ENCODE peak calls at places on chromosome 16, in nine cellular contexts. One of them, this sample, is unnamed.
A peak's percentile ranks its signal among the peaks of the same experiment; 100 is the strongest.

GRCh38 chr16:74771656-74772315 is 2.8 kb downstream of the FA2H start:
- DNase-seq in H1: no peak
- DNase-seq in A549: no peak
- DNase-seq in GM12878: peak; percentile 63
- DNase-seq in HepG2: no peak
- DNase-seq in endothelial cell of umbilical vein: no peak
- DNase-seq in SK-N-SH: no peak
- DNase-seq in HCT116: no peak
- DNase-seq in K562: no peak
- DNase-seq in this sample: no peak

GRCh38 chr16:67184453-67185002 is 765 bp upstream of the MATCAP1 start:
- DNase-seq in GM12878: no peak
- DNase-seq in HepG2: no peak
- DNase-seq in HCT116: no peak
- DNase-seq in K562: no peak
- DNase-seq in H1: no peak
- DNase-seq in endothelial cell of umbilical vein: no peak
- DNase-seq in A549: peak; percentile 40
- DNase-seq in SK-N-SH: peak; percentile 76
- DNase-seq in this sample: no peak

GRCh38 chr16:155031-155398 is 2.6 kb downstream of the HBZ start:
- DNase-seq in endothelial cell of umbilical vein: no peak
- DNase-seq in A549: no peak
- DNase-seq in GM12878: no peak
- DNase-seq in K562: no peak
- DNase-seq in SK-N-SH: no peak
- DNase-seq in HCT116: no peak
- DNase-seq in HepG2: no peak
- DNase-seq in H1: no peak
- DNase-seq in this sample: no peak

GRCh38 chr16:31120129-31120528 is 2.7 kb downstream of the KAT8 start:
- DNase-seq in HCT116: no peak
- DNase-seq in A549: no peak
- DNase-seq in H1: no peak
- DNase-seq in K562: no peak
- DNase-seq in SK-N-SH: no peak
- DNase-seq in HepG2: no peak
- DNase-seq in endothelial cell of umbilical vein: no peak
- DNase-seq in GM12878: no peak
- DNase-seq in this sample: no peak

GRCh38 chr16:26795184-26795583 is 271.5 kb upstream of the C16orf82 start:
- DNase-seq in endothelial cell of umbilical vein: no peak
- DNase-seq in A549: no peak
- DNase-seq in GM12878: no peak
- DNase-seq in SK-N-SH: no peak
- DNase-seq in H1: peak; percentile 3
- DNase-seq in HepG2: no peak
- DNase-seq in K562: peak; percentile 12
- DNase-seq in HCT116: no peak
- DNase-seq in this sample: peak; percentile 42

GRCh38 chr16:58418601-58419000 is 26.3 kb downstream of the GINS3 start:
- DNase-seq in HepG2: no peak
- DNase-seq in SK-N-SH: no peak
- DNase-seq in endothelial cell of umbilical vein: peak; percentile 57
- DNase-seq in K562: peak; percentile 39
- DNase-seq in GM12878: no peak
- DNase-seq in H1: no peak
- DNase-seq in A549: no peak
- DNase-seq in HCT116: no peak
- DNase-seq in this sample: peak; percentile 50

GRCh38 chr16:27029525-27029924 is 37.2 kb upstream of the C16orf82 start:
- DNase-seq in HCT116: no peak
- DNase-seq in H1: no peak
- DNase-seq in endothelial cell of umbilical vein: no peak
- DNase-seq in HepG2: no peak
- DNase-seq in SK-N-SH: no peak
- DNase-seq in K562: no peak
- DNase-seq in GM12878: no peak
- DNase-seq in A549: no peak
- DNase-seq in this sample: no peak

GRCh38 chr16:73053379-73054130 is 5.6 kb upstream of the ZFHX3 start:
- DNase-seq in K562: no peak
- DNase-seq in HCT116: peak; percentile 55
- DNase-seq in GM12878: no peak
- DNase-seq in A549: peak; percentile 94
- DNase-seq in H1: no peak
- DNase-seq in SK-N-SH: peak; percentile 52
- DNase-seq in endothelial cell of umbilical vein: peak; percentile 86
- DNase-seq in HepG2: peak; percentile 75
- DNase-seq in this sample: no peak

GRCh38 chr16:63981639-63982038 is 1140.2 kb downstream of the CDH11 start:
- DNase-seq in A549: no peak
- DNase-seq in H1: no peak
- DNase-seq in HepG2: no peak
- DNase-seq in SK-N-SH: no peak
- DNase-seq in K562: no peak
- DNase-seq in HCT116: no peak
- DNase-seq in GM12878: no peak
- DNase-seq in endothelial cell of umbilical vein: no peak
- DNase-seq in this sample: no peak

GRCh38 chr16:71412270-71413160 is 29.3 kb downstream of the TLE7 start:
- DNase-seq in SK-N-SH: peak; percentile 78
- DNase-seq in HCT116: peak; percentile 64
- DNase-seq in HepG2: peak; percentile 78
- DNase-seq in GM12878: no peak
- DNase-seq in A549: peak; percentile 70
- DNase-seq in endothelial cell of umbilical vein: peak; percentile 59
- DNase-seq in H1: peak; percentile 80
- DNase-seq in K562: peak; percentile 81
- DNase-seq in this sample: peak; percentile 77

GRCh38 chr16:13940397-13940933 is 20.5 kb downstream of the ERCC4 start:
- DNase-seq in K562: no peak
- DNase-seq in HCT116: no peak
- DNase-seq in A549: no peak
- DNase-seq in H1: no peak
- DNase-seq in GM12878: no peak
- DNase-seq in SK-N-SH: peak; percentile 24
- DNase-seq in HepG2: peak; percentile 41
- DNase-seq in endothelial cell of umbilical vein: no peak
- DNase-seq in this sample: no peak

GRCh38 chr16:57781741-57782606 is 20.3 kb downstream of the KIFC3 start:
- DNase-seq in HepG2: peak; percentile 94
- DNase-seq in H1: no peak
- DNase-seq in SK-N-SH: no peak
- DNase-seq in GM12878: no peak
- DNase-seq in endothelial cell of umbilical vein: no peak
- DNase-seq in K562: no peak
- DNase-seq in HCT116: no peak
- DNase-seq in A549: no peak
- DNase-seq in this sample: no peak

GRCh38 chr16:30407794-30408534 is 558 bp downstream of the ZNF771 start:
- DNase-seq in H1: no peak
- DNase-seq in A549: no peak
- DNase-seq in HCT116: no peak
- DNase-seq in GM12878: no peak
- DNase-seq in K562: peak; percentile 51
- DNase-seq in HepG2: no peak
- DNase-seq in SK-N-SH: no peak
- DNase-seq in endothelial cell of umbilical vein: no peak
- DNase-seq in this sample: peak; percentile 39

GRCh38 chr16:80569440-80570105 is 28.8 kb downstream of the DYNLRB2 start:
- DNase-seq in endothelial cell of umbilical vein: peak; percentile 33
- DNase-seq in SK-N-SH: no peak
- DNase-seq in GM12878: no peak
- DNase-seq in H1: no peak
- DNase-seq in K562: peak; percentile 39
- DNase-seq in HCT116: no peak
- DNase-seq in A549: peak; percentile 8
- DNase-seq in HepG2: no peak
- DNase-seq in this sample: no peak

GRCh38 chr16:85622683-85623082 is 9.6 kb downstream of the GSE1 start:
- DNase-seq in HepG2: no peak
- DNase-seq in GM12878: no peak
- DNase-seq in K562: no peak
- DNase-seq in SK-N-SH: no peak
- DNase-seq in endothelial cell of umbilical vein: no peak
- DNase-seq in HCT116: no peak
- DNase-seq in A549: no peak
- DNase-seq in H1: no peak
- DNase-seq in this sample: no peak

GRCh38 chr16:64615647-64616280 is 506.1 kb downstream of the CDH11 start:
- DNase-seq in endothelial cell of umbilical vein: no peak
- DNase-seq in HCT116: no peak
- DNase-seq in H1: peak; percentile 19
- DNase-seq in A549: no peak
- DNase-seq in GM12878: no peak
- DNase-seq in SK-N-SH: no peak
- DNase-seq in K562: no peak
- DNase-seq in HepG2: no peak
- DNase-seq in this sample: no peak

DNA sequence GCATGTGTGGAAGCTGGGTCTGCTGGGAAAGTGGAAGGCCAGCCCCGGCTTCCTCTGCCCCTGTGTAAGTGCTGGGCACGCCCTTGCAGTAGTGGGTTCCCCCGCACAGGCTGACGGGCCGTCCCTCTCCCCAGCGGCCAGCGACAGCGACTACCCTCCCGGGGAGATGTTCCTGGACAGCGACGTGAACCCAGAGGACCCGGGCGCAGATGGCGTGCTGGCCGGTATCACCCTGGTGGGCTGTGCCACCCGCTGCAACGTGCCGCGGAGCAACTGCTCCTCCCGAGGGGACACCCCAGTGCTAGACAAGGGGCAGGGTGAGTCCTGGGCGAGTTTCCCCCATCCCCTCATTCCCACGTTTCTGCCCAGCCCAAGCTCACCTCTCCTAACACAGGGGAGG is 5.5 kb downstream of the NME3 start:
- DNase-seq in GM12878: no peak
- DNase-seq in endothelial cell of umbilical vein: no peak
- DNase-seq in HepG2: no peak
- DNase-seq in H1: no peak
- DNase-seq in K562: no peak
- DNase-seq in SK-N-SH: no peak
- DNase-seq in HCT116: no peak
- DNase-seq in A549: no peak
- DNase-seq in this sample: no peak
- TF ChIP-seq MAX in GM12878: no peak
- TF ChIP-seq MAX in endothelial cell of umbilical vein: no peak
- TF ChIP-seq MAX in HepG2: no peak
- TF ChIP-seq MAX in H1: no peak
- TF ChIP-seq MAX in K562: no peak
- TF ChIP-seq MAX in SK-N-SH: no peak
- TF ChIP-seq MAX in HCT116: no peak
- TF ChIP-seq MAX in A549: no peak
- TF ChIP-seq MAX in this sample: no peak

GRCh38 chr16:19118938-19119431 is 5.2 kb downstream of the ITPRIPL2 start:
- DNase-seq in GM12878: no peak
- DNase-seq in H1: no peak
- DNase-seq in SK-N-SH: no peak
- DNase-seq in A549: peak; percentile 71
- DNase-seq in K562: peak; percentile 86
- DNase-seq in endothelial cell of umbilical vein: peak; percentile 88
- DNase-seq in HCT116: no peak
- DNase-seq in HepG2: no peak
- DNase-seq in this sample: peak; percentile 86

GRCh38 chr16:19116711-19117449 is 3.1 kb downstream of the ITPRIPL2 start:
- DNase-seq in SK-N-SH: no peak
- DNase-seq in HepG2: no peak
- DNase-seq in H1: no peak
- DNase-seq in K562: no peak
- DNase-seq in endothelial cell of umbilical vein: no peak
- DNase-seq in GM12878: no peak
- DNase-seq in HCT116: no peak
- DNase-seq in A549: no peak
- DNase-seq in this sample: peak; percentile 71

GRCh38 chr16:19115148-19116021 is 1.6 kb downstream of the ITPRIPL2 start:
- DNase-seq in SK-N-SH: peak; percentile 35
- DNase-seq in endothelial cell of umbilical vein: no peak
- DNase-seq in K562: no peak
- DNase-seq in HCT116: no peak
- DNase-seq in H1: no peak
- DNase-seq in GM12878: no peak
- DNase-seq in A549: no peak
- DNase-seq in HepG2: no peak
- DNase-seq in this sample: no peak

GRCh38 chr16:19123535-19124178 is 9.9 kb downstream of the ITPRIPL2 start:
- DNase-seq in HCT116: no peak
- DNase-seq in GM12878: no peak
- DNase-seq in A549: peak; percentile 94
- DNase-seq in SK-N-SH: no peak
- DNase-seq in HepG2: peak; percentile 84
- DNase-seq in endothelial cell of umbilical vein: no peak
- DNase-seq in K562: no peak
- DNase-seq in H1: no peak
- DNase-seq in this sample: no peak

GRCh38 chr16:19119564-19119963 is 5.8 kb downstream of the ITPRIPL2 start:
- DNase-seq in endothelial cell of umbilical vein: peak; percentile 42
- DNase-seq in SK-N-SH: no peak
- DNase-seq in A549: no peak
- DNase-seq in K562: peak; percentile 67
- DNase-seq in H1: no peak
- DNase-seq in GM12878: no peak
- DNase-seq in HepG2: no peak
- DNase-seq in HCT116: no peak
- DNase-seq in this sample: peak; percentile 69
- H3K4me3 ChIP-seq in endothelial cell of umbilical vein: no peak overlapping the region
- H3K4me3 ChIP-seq in SK-N-SH: peak overlapping the region; percentile 66
- H3K4me3 ChIP-seq in A549: peak overlapping the region; percentile 24
- H3K4me3 ChIP-seq in K562: peak overlapping the region; percentile 30
- H3K4me3 ChIP-seq in H1: no peak overlapping the region
- H3K4me3 ChIP-seq in GM12878: peak overlapping the region; percentile 66
- H3K4me3 ChIP-seq in HepG2: no peak overlapping the region
- H3K4me3 ChIP-seq in HCT116: no peak overlapping the region
- H3K4me3 ChIP-seq in this sample: peak overlapping the region; percentile 46

GRCh38 chr16:8962393-8963009 is 1.2 kb downstream of the USP7 start:
- DNase-seq in HCT116: no peak
- DNase-seq in endothelial cell of umbilical vein: peak; percentile 22
- DNase-seq in HepG2: no peak
- DNase-seq in GM12878: no peak
- DNase-seq in A549: no peak
- DNase-seq in K562: peak; percentile 55
- DNase-seq in SK-N-SH: peak; percentile 53
- DNase-seq in H1: no peak
- DNase-seq in this sample: peak; percentile 44
- TF ChIP-seq MAX in HCT116: peak; percentile 43
- TF ChIP-seq MAX in endothelial cell of umbilical vein: no peak
- TF ChIP-seq MAX in HepG2: peak; percentile 66
- TF ChIP-seq MAX in GM12878: no peak
- TF ChIP-seq MAX in A549: peak; percentile 35
- TF ChIP-seq MAX in K562: peak; percentile 24
- TF ChIP-seq MAX in SK-N-SH: no peak
- TF ChIP-seq MAX in H1: peak; percentile 64
- TF ChIP-seq MAX in this sample: peak; percentile 68

DNA sequence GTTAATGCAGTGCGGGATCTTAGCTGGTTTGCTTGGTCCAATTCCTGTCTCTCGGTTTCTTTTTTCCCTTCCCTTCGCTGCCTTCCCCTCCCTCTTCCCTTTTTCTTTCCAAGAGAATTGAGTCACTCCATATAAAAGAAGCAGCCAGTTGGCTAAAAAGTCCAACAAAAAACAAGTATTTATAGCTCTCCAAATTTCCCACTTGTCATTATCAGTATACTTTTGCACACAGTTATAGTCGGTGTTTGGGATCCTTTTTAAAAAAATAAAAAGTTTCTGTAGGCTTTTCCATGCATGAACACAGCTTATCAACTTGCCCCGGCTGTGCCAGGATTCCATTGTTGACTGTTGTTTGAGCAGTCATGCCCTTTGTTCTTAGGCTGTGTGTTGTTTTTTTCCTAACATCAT is 24.9 kb downstream of the HMOX2 start:
- DNase-seq in K562: no peak
- DNase-seq in SK-N-SH: no peak
- DNase-seq in HCT116: no peak
- DNase-seq in H1: no peak
- DNase-seq in endothelial cell of umbilical vein: peak; percentile 91
- DNase-seq in A549: no peak
- DNase-seq in HepG2: peak; percentile 41
- DNase-seq in GM12878: no peak
- DNase-seq in this sample: no peak
- H3K4me3 ChIP-seq in K562: no peak overlapping the region
- H3K4me3 ChIP-seq in SK-N-SH: no peak overlapping the region
- H3K4me3 ChIP-seq in HCT116: no peak overlapping the region
- H3K4me3 ChIP-seq in H1: no peak overlapping the region
- H3K4me3 ChIP-seq in endothelial cell of umbilical vein: no peak overlapping the region
- H3K4me3 ChIP-seq in A549: no peak overlapping the region
- H3K4me3 ChIP-seq in HepG2: no peak overlapping the region
- H3K4me3 ChIP-seq in GM12878: no peak overlapping the region
- H3K4me3 ChIP-seq in this sample: no peak overlapping the region

This sample was measured in NB4.